ENCODE peak calls at places on chromosomes 13 and 19, in nine cellular contexts. N is CD4-positive, alpha-beta T cell; B is KG1; A is cardiac septum; Z is NCI-H146; T is non-pigmented ciliary epithelial cell; L is IMR-90; Y is naive thymus-derived CD4-positive, alpha-beta T cell; S is GM04504. W is an unnamed sample.

GRCh38 chr19:1104452-1105216 is 840 bp downstream of the GPX4 start:
- DNase-seq in N (no peak), B (peak), A (no peak), Z (peak), T (no peak), L (peak), Y (peak), S (peak), W (no peak)

GRCh38 chr13:43880451-43880850 is 747 bp downstream of the LACC1 start:
- DNase-seq in N (no peak), B (no peak), A (no peak), Z (no peak), T (no peak), L (no peak), Y (no peak), S (no peak), W (no peak)

GRCh38 chr19:46776927-46777911 is 11.2 kb downstream of the SLC1A5 start:
- DNase-seq in N (no peak), B (no peak), A (no peak), Z (no peak), T (no peak), L (no peak), Y (no peak), S (no peak), W (no peak)

GRCh38 chr13:107144432-107144831 is 576.5 kb upstream of the ARGLU1 start:
- DNase-seq in N (no peak), B (no peak), A (no peak), Z (no peak), T (no peak), L (peak), Y (no peak), S (no peak), W (no peak)

GRCh38 chr19:16039081-16039480 is 37.2 kb upstream of the TPM4 start:
- DNase-seq in N (no peak), B (no peak), A (no peak), Z (no peak), T (no peak), L (no peak), Y (no peak), S (no peak), W (no peak)

GRCh38 chr13:112521073-112521685 is 66.8 kb downstream of the TUBGCP3 start:
- DNase-seq in N (no peak), B (no peak), A (no peak), Z (no peak), T (no peak), L (peak), Y (no peak), S (no peak), W (no peak)

GRCh38 chr19:32748497-32748896 is 28.9 kb downstream of the TDRD12 start:
- DNase-seq in N (no peak), B (no peak), A (no peak), Z (peak), T (no peak), L (no peak), Y (no peak), S (no peak), W (no peak)

GRCh38 chr13:104869501-104869900 is 1666.0 kb downstream of the EFNB2 start:
- DNase-seq in N (no peak), B (peak), A (no peak), Z (no peak), T (peak), L (no peak), Y (no peak), S (no peak), W (no peak)

GRCh38 chr19:45164577-45165335 is 4.0 kb upstream of the NKPD1 start:
- DNase-seq in N (no peak), B (no peak), A (no peak), Z (no peak), T (peak), L (peak), Y (peak), S (no peak), W (no peak)

GRCh38 chr13:25840261-25840660 is 211.6 kb downstream of the SHISA2 start:
- DNase-seq in N (no peak), B (no peak), A (no peak), Z (no peak), T (no peak), L (no peak), Y (no peak), S (no peak), W (no peak)

GRCh38 chr19:57887195-57887941 is 1.5 kb downstream of the ZNF814 start:
- DNase-seq in N (no peak), B (peak), A (no peak), Z (no peak), T (peak), L (no peak), Y (no peak), S (no peak), W (no peak)

GRCh38 chr13:45751882-45752281 is 49.8 kb downstream of the CBY2 start:
- DNase-seq in N (no peak), B (no peak), A (no peak), Z (peak), T (no peak), L (no peak), Y (no peak), S (no peak), W (no peak)

GRCh38 chr13:98155475-98156111 is 12.7 kb downstream of the FARP1 start:
- DNase-seq in N (no peak), B (no peak), A (no peak), Z (no peak), T (no peak), L (peak), Y (no peak), S (peak), W (no peak)

GRCh38 chr13:26412961-26413716 is 144.3 kb upstream of the WASF3 start:
- DNase-seq in N (no peak), B (no peak), A (no peak), Z (peak), T (no peak), L (no peak), Y (no peak), S (no peak), W (no peak)

GRCh38 chr19:51716925-51717324 is 6.9 kb downstream of the HAS1 start:
- DNase-seq in N (no peak), B (no peak), A (no peak), Z (no peak), T (no peak), L (no peak), Y (no peak), S (no peak), W (no peak)

GRCh38 chr13:105660550-105660949 is 874.9 kb downstream of the EFNB2 start:
- DNase-seq in N (no peak), B (no peak), A (no peak), Z (no peak), T (no peak), L (no peak), Y (no peak), S (no peak), W (no peak)

GRCh38 chr19:39398297-39398864 is 7.2 kb downstream of the MED29 start:
- DNase-seq in N (no peak), B (no peak), A (peak), Z (no peak), T (no peak), L (peak), Y (no peak), S (peak), W (peak)

GRCh38 chr13:42747399-42747873 is 33.9 kb upstream of the FAM216B start:
- DNase-seq in N (no peak), B (no peak), A (no peak), Z (no peak), T (peak), L (peak), Y (no peak), S (peak), W (peak)

W was measured in BJ.